ENCODE peak calls at places on chromosomes 12 and 14, in ten cellular contexts. C is heart left ventricle, E is AG04450, B is GM06990, X is left ventricle myocardium inferior, N is esophagus squamous epithelium, U is uterus, W is MM.1S, G is testis, J is right lobe of liver. P is an unnamed sample.

GRCh38 chr12:26373606-26374495 is 178.5 kb downstream of the SSPN start:
- DNase-seq in C (no peak), E (no peak), B (no peak), X (no peak), N (no peak), U (no peak), W (no peak), G (no peak), J (no peak), P (no peak)

GRCh38 chr14:54106802-54107377 is 150.3 kb upstream of the BMP4 start:
- DNase-seq in C (no peak), E (no peak), B (no peak), X (no peak), N (no peak), U (no peak), W (no peak), G (no peak), J (no peak), P (no peak)

GRCh38 chr14:62897057-62897456 is 148.2 kb downstream of the KCNH5 start:
- DNase-seq in C (no peak), E (no peak), B (no peak), X (no peak), N (no peak), U (no peak), W (no peak), G (no peak), J (no peak), P (no peak)

GRCh38 chr14:36866867-36867266 is 205.2 kb downstream of the PAX9 start:
- DNase-seq in C (no peak), E (no peak), B (peak), X (no peak), N (no peak), U (no peak), W (peak), G (no peak), J (no peak), P (no peak)

GRCh38 chr14:77217551-77217950 is 36.0 kb downstream of the TMEM63C start:
- DNase-seq in C (no peak), E (no peak), B (no peak), X (no peak), N (no peak), U (no peak), W (no peak), G (no peak), J (no peak), P (no peak)

GRCh38 chr12:94094700-94095099 is 53.7 kb upstream of the PLXNC1 start:
- DNase-seq in C (no peak), E (no peak), B (no peak), X (no peak), N (no peak), U (no peak), W (no peak), G (no peak), J (no peak), P (no peak)

GRCh38 chr14:89588840-89589296 is 171.8 kb upstream of the FOXN3 start:
- DNase-seq in C (no peak), E (no peak), B (no peak), X (no peak), N (no peak), U (no peak), W (no peak), G (no peak), J (no peak), P (no peak)

GRCh38 chr12:102343361-102344121 is 136.8 kb downstream of the IGF1 start:
- DNase-seq in C (no peak), E (no peak), B (no peak), X (no peak), N (no peak), U (no peak), W (no peak), G (no peak), J (no peak), P (no peak)

GRCh38 chr12:32025906-32026305 is 66.7 kb downstream of the RESF1 start:
- DNase-seq in C (no peak), E (no peak), B (no peak), X (no peak), N (no peak), U (no peak), W (peak), G (no peak), J (no peak), P (peak)

GRCh38 chr12:76259660-76260389 is 88.4 kb downstream of the BBS10 start:
- DNase-seq in C (no peak), E (peak), B (no peak), X (no peak), N (no peak), U (no peak), W (no peak), G (no peak), J (no peak), P (no peak)

GRCh38 chr14:52325126-52325525 is 11.0 kb downstream of the PTGER2 start:
- DNase-seq in C (no peak), E (no peak), B (peak), X (no peak), N (no peak), U (no peak), W (no peak), G (no peak), J (no peak), P (peak)

GRCh38 chr12:124381454-124382207 is 86.7 kb downstream of the RFLNA start:
- DNase-seq in C (peak), E (no peak), B (no peak), X (peak), N (no peak), U (peak), W (no peak), G (peak), J (peak), P (no peak)

GRCh38 chr12:77372026-77372425 is 306.7 kb upstream of the E2F7 start:
- DNase-seq in C (no peak), E (no peak), B (no peak), X (no peak), N (no peak), U (no peak), W (no peak), G (no peak), J (no peak), P (no peak)

GRCh38 chr12:102958073-102958829 is 777 bp downstream of the ASCL1 start:
- DNase-seq in C (no peak), E (no peak), B (peak), X (no peak), N (no peak), U (no peak), W (peak), G (peak), J (no peak), P (no peak)

GRCh38 chr12:26264215-26264838 is 69.0 kb downstream of the SSPN start:
- DNase-seq in C (no peak), E (no peak), B (no peak), X (no peak), N (no peak), U (no peak), W (no peak), G (no peak), J (no peak), P (no peak)

GRCh38 chr12:19236656-19237055 is 107.1 kb downstream of the PLEKHA5 start:
- DNase-seq in C (peak), E (no peak), B (no peak), X (no peak), N (no peak), U (no peak), W (no peak), G (no peak), J (no peak), P (no peak)

GRCh38 chr14:65846469-65846868 is 433.9 kb downstream of the FUT8 start:
- DNase-seq in C (no peak), E (no peak), B (no peak), X (no peak), N (no peak), U (no peak), W (peak), G (no peak), J (no peak), P (peak)

GRCh38 chr12:70849265-70849960 is 71.1 kb downstream of the PTPRR start:
- DNase-seq in C (no peak), E (no peak), B (no peak), X (no peak), N (no peak), U (no peak), W (peak), G (no peak), J (no peak), P (no peak)

GRCh38 chr14:79658224-79658623 is 553.1 kb downstream of the DIO2 start:
- DNase-seq in C (no peak), E (no peak), B (no peak), X (no peak), N (no peak), U (no peak), W (no peak), G (no peak), J (no peak), P (no peak)

GRCh38 chr12:20364501-20364900 is 3.8 kb upstream of the PDE3A start:
- DNase-seq in C (peak), E (no peak), B (no peak), X (no peak), N (no peak), U (no peak), W (no peak), G (no peak), J (no peak), P (no peak)

GRCh38 chr12:95624544-95624943 is 73.3 kb upstream of the USP44 start:
- DNase-seq in C (no peak), E (no peak), B (no peak), X (no peak), N (no peak), U (no peak), W (no peak), G (no peak), J (no peak), P (no peak)

GRCh38 chr12:5230151-5230550 is 186.5 kb downstream of the KCNA5 start:
- DNase-seq in C (no peak), E (peak), B (no peak), X (no peak), N (no peak), U (no peak), W (no peak), G (no peak), J (no peak), P (no peak)

GRCh38 chr12:95996034-95996658 is at the start of gene HAL:
- DNase-seq in C (no peak), E (no peak), B (no peak), X (peak), N (no peak), U (no peak), W (no peak), G (no peak), J (peak), P (no peak)

GRCh38 chr14:23121401-23121800 is 2.3 kb upstream of the CEBPE start:
- DNase-seq in C (peak), E (no peak), B (peak), X (no peak), N (no peak), U (peak), W (peak), G (peak), J (no peak), P (no peak)

GRCh38 chr14:92531151-92531873 is 17.7 kb downstream of the RIN3 start:
- DNase-seq in C (no peak), E (no peak), B (no peak), X (no peak), N (no peak), U (no peak), W (no peak), G (no peak), J (no peak), P (peak)

GRCh38 chr12:40819427-40820108 is 127.3 kb downstream of the CNTN1 start:
- DNase-seq in C (no peak), E (no peak), B (no peak), X (no peak), N (no peak), U (peak), W (no peak), G (peak), J (no peak), P (no peak)

GRCh38 chr12:47927346-47927745 is 22.6 kb upstream of the VDR start:
- DNase-seq in C (no peak), E (no peak), B (no peak), X (no peak), N (no peak), U (no peak), W (no peak), G (no peak), J (no peak), P (no peak)

GRCh38 chr12:52256165-52256935 is 18.1 kb upstream of the KRT86 start:
- DNase-seq in C (no peak), E (no peak), B (no peak), X (no peak), N (no peak), U (no peak), W (no peak), G (no peak), J (no peak), P (no peak)

GRCh38 chr14:59629384-59630158 is 53.0 kb upstream of the CCDC175 start:
- DNase-seq in C (no peak), E (no peak), B (no peak), X (no peak), N (no peak), U (no peak), W (no peak), G (no peak), J (no peak), P (no peak)
- H3K4me3 ChIP-seq in C (no peak), E (no peak), B (no peak), X (no peak), N (no peak), U (no peak), W (no peak), G (no peak), J (no peak), P (no peak)

DNA sequence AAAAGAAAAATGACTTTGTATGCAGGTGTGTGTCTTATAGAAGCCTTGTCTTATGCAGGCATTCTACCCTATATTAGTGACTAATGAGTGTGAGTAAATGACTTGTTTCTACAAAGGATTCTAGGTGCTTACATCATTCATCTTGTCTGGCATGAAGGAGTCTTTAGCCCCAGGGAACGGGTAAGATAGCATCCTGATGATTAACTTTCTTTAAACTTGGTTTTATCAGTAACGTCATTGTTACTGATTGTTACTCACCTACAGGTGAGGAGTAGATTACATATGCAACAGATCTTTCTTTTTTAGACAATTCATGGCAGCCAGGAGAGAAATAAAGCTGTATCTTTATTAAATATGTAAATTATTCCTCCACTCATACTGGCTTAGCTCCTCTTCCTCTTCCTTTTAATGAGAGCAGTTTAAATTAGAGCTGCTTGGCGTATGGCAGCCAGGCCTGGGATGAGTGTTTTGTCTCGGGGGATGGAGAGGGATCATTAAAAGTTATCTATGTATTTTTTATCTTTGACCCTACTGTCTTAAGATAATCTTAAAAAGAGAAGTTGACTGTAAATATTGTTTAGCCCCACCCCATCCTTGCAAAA is 57.2 kb upstream of the ATP2A2 start:
- DNase-seq in C (no peak), E (no peak), B (no peak), X (no peak), N (no peak), U (no peak), W (no peak), G (no peak), J (no peak), P (no peak)
- H3K4me3 ChIP-seq in C (no peak), E (no peak), B (no peak), X (no peak), N (peak), U (no peak), W (no peak), G (no peak), J (no peak), P (no peak)

GRCh38 chr12:10553148-10553547 is 47.5 kb downstream of the EIF2S3B start:
- DNase-seq in C (no peak), E (no peak), B (no peak), X (no peak), N (no peak), U (no peak), W (no peak), G (no peak), J (no peak), P (no peak)
- H3K4me3 ChIP-seq in C (no peak), E (no peak), B (no peak), X (no peak), N (no peak), U (no peak), W (no peak), G (no peak), J (no peak), P (no peak)

GRCh38 chr12:57133013-57133569 is 4.8 kb downstream of the LRP1 start:
- DNase-seq in C (no peak), E (no peak), B (no peak), X (no peak), N (no peak), U (peak), W (no peak), G (no peak), J (no peak), P (no peak)

GRCh38 chr12:57130941-57131340 is 2.7 kb downstream of the LRP1 start:
- DNase-seq in C (no peak), E (no peak), B (no peak), X (no peak), N (no peak), U (no peak), W (no peak), G (no peak), J (peak), P (no peak)

GRCh38 chr12:57129311-57130288 is 1.3 kb downstream of the LRP1 start:
- DNase-seq in C (peak), E (no peak), B (no peak), X (no peak), N (no peak), U (peak), W (no peak), G (no peak), J (peak), P (no peak)

GRCh38 chr12:57133916-57134315 is 5.6 kb downstream of the LRP1 start:
- DNase-seq in C (peak), E (no peak), B (no peak), X (peak), N (no peak), U (peak), W (no peak), G (no peak), J (no peak), P (no peak)

DNA sequence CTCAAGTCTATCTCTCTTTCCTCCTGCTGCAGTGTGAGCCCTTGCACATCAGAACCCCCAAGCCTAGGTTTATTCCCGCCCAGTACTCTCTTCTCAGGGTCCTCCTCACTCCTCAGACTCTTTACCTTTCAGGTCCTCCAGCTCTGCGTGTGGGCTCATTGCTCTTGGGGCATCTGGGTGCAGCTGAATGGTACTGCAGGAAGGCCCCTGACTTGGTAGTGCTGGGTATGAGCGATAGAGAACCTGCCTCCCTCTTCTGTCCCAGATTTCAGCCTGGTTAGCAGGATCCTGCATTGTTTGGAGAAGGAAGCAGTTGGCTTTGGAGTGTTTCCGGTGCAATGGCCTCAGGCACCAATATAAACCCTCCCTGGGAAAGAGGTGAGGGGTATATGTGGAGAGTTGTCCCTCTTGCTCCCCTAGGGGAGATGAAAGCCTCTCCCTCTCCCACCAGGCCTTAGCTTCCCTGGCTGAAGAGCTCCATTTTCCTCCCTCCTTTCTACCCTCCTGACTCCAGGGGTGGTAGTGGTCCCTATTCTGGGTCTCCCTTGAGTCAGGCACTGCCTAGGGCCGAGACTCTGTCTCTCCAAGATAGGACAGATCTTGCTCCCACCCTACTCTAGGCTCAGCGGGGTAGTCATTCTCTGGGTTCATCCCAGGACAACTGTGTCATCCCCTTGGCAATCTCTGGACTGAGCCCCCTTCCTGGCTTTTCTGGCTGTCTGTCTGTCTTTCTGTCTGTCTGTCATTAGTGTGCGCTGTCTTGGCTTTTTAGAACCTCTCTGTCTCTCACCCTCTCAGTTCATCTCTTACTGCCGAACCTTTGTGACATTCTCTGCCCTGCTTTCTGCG is 3.8 kb downstream of the LRP1 start:
- DNase-seq in C (no peak), E (no peak), B (no peak), X (no peak), N (no peak), U (no peak), W (no peak), G (no peak), J (no peak), P (no peak)
- H3K4me3 ChIP-seq in C (peak), E (peak), B (no peak), X (peak), N (peak), U (no peak), W (no peak), G (no peak), J (peak), P (no peak)

GRCh38 chr12:53986686-53987180 is 1.8 kb downstream of the HOXC10 start:
- DNase-seq in C (no peak), E (no peak), B (no peak), X (no peak), N (no peak), U (no peak), W (no peak), G (no peak), J (no peak), P (no peak)
- H3K4me3 ChIP-seq in C (no peak), E (no peak), B (no peak), X (no peak), N (no peak), U (no peak), W (no peak), G (no peak), J (no peak), P (peak)

GRCh38 chr12:23029185-23029584 is 404.2 kb downstream of the ETNK1 start:
- DNase-seq in C (no peak), E (no peak), B (no peak), X (no peak), N (no peak), U (no peak), W (no peak), G (no peak), J (no peak), P (no peak)
- H3K4me3 ChIP-seq in C (no peak), E (no peak), B (no peak), X (no peak), N (no peak), U (no peak), W (no peak), G (no peak), J (no peak), P (no peak)

DNA sequence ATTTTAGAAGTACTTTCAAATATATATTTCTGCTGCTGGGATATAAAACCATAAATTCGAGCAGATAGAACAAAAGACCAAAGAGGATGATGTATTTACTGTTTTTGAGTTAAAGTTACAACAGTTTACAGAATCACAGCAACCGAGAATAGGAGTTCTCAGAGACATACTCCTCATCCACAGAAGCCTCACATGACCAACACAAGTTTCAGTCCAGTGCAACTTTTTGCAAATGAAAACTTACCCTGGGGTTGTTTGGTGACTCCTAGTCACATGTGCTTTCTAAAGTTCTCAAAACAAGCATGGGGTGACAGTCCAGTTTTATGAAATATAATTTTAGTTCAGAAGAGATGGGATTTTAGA is 117.1 kb downstream of the PRKCH start:
- DNase-seq in C (no peak), E (no peak), B (no peak), X (no peak), N (no peak), U (no peak), W (no peak), G (no peak), J (no peak), P (no peak)
- H3K4me3 ChIP-seq in C (no peak), E (no peak), B (no peak), X (no peak), N (no peak), U (no peak), W (no peak), G (no peak), J (no peak), P (peak)

GRCh38 chr14:81427348-81428058 is 27.4 kb upstream of the STON2 start:
- DNase-seq in C (peak), E (no peak), B (no peak), X (peak), N (no peak), U (no peak), W (no peak), G (peak), J (no peak), P (no peak)
- H3K4me3 ChIP-seq in C (no peak), E (no peak), B (no peak), X (no peak), N (no peak), U (no peak), W (no peak), G (no peak), J (no peak), P (no peak)

GRCh38 chr12:81085832-81086231 is 8.0 kb downstream of the ACSS3 start:
- DNase-seq in C (no peak), E (no peak), B (no peak), X (no peak), N (no peak), U (no peak), W (no peak), G (no peak), J (no peak), P (no peak)
- H3K4me3 ChIP-seq in C (no peak), E (no peak), B (no peak), X (peak), N (no peak), U (no peak), W (no peak), G (no peak), J (no peak), P (no peak)

GRCh38 chr12:6424008-6424347 is 20.8 kb upstream of the CD27 start:
- DNase-seq in C (no peak), E (no peak), B (no peak), X (no peak), N (no peak), U (no peak), W (no peak), G (no peak), J (no peak), P (no peak)
- H3K4me3 ChIP-seq in C (no peak), E (no peak), B (no peak), X (no peak), N (no peak), U (no peak), W (no peak), G (no peak), J (no peak), P (no peak)